ENCODE peak calls at places on chromosome 16, in seven cellular contexts. One of them, this sample, is unnamed.

GRCh38 chr16:80151706-80152073 is 389.1 kb upstream of the DYNLRB2 start:
- DNase-seq in AG04450: no peak
- DNase-seq in astrocyte of the spinal cord: no peak
- DNase-seq in progenitor cell of endocrine pancreas: no peak
- DNase-seq in dorsolateral prefrontal cortex: no peak
- DNase-seq in neural crest cell: no peak
- DNase-seq in fibroblast of lung: no peak
- DNase-seq in this sample: no peak

GRCh38 chr16:69565611-69566436 is at the start of gene NFAT5:
- DNase-seq in AG04450: peak; percentile 41
- DNase-seq in astrocyte of the spinal cord: peak; percentile 88
- DNase-seq in progenitor cell of endocrine pancreas: peak; percentile 89
- DNase-seq in dorsolateral prefrontal cortex: peak; percentile 87
- DNase-seq in neural crest cell: peak; percentile 96
- DNase-seq in fibroblast of lung: peak; percentile 81
- DNase-seq in this sample: peak; percentile 23

GRCh38 chr16:11297492-11298142 is 16.5 kb upstream of the PRM1 start:
- DNase-seq in AG04450: peak; percentile 33
- DNase-seq in astrocyte of the spinal cord: peak; percentile 73
- DNase-seq in progenitor cell of endocrine pancreas: peak; percentile 26
- DNase-seq in dorsolateral prefrontal cortex: peak; percentile 78
- DNase-seq in neural crest cell: no peak
- DNase-seq in fibroblast of lung: peak; percentile 82
- DNase-seq in this sample: peak; percentile 25

GRCh38 chr16:64846966-64847365 is 274.9 kb downstream of the CDH11 start:
- DNase-seq in AG04450: no peak
- DNase-seq in astrocyte of the spinal cord: no peak
- DNase-seq in progenitor cell of endocrine pancreas: no peak
- DNase-seq in dorsolateral prefrontal cortex: no peak
- DNase-seq in neural crest cell: no peak
- DNase-seq in fibroblast of lung: no peak
- DNase-seq in this sample: no peak

GRCh38 chr16:76265434-76266045 is 11.7 kb upstream of the CNTNAP4 start:
- DNase-seq in AG04450: peak; percentile 8
- DNase-seq in astrocyte of the spinal cord: peak; percentile 16
- DNase-seq in progenitor cell of endocrine pancreas: no peak
- DNase-seq in dorsolateral prefrontal cortex: no peak
- DNase-seq in neural crest cell: peak; percentile 64
- DNase-seq in fibroblast of lung: peak; percentile 30
- DNase-seq in this sample: no peak

GRCh38 chr16:46757339-46758050 is 9.4 kb upstream of the MYLK3 start:
- DNase-seq in AG04450: no peak
- DNase-seq in astrocyte of the spinal cord: no peak
- DNase-seq in progenitor cell of endocrine pancreas: no peak
- DNase-seq in dorsolateral prefrontal cortex: no peak
- DNase-seq in neural crest cell: no peak
- DNase-seq in fibroblast of lung: no peak
- DNase-seq in this sample: no peak

GRCh38 chr16:50747206-50747956 is 5.5 kb downstream of the CYLD start:
- DNase-seq in AG04450: no peak
- DNase-seq in astrocyte of the spinal cord: no peak
- DNase-seq in progenitor cell of endocrine pancreas: no peak
- DNase-seq in dorsolateral prefrontal cortex: no peak
- DNase-seq in neural crest cell: no peak
- DNase-seq in fibroblast of lung: peak; percentile 37
- DNase-seq in this sample: no peak

GRCh38 chr16:69501956-69502457 is 63.8 kb upstream of the NFAT5 start:
- DNase-seq in AG04450: no peak
- DNase-seq in astrocyte of the spinal cord: no peak
- DNase-seq in progenitor cell of endocrine pancreas: no peak
- DNase-seq in dorsolateral prefrontal cortex: no peak
- DNase-seq in neural crest cell: no peak
- DNase-seq in fibroblast of lung: no peak
- DNase-seq in this sample: no peak

GRCh38 chr16:68396481-68396880 is 51.8 kb downstream of the SMPD3 start:
- DNase-seq in AG04450: peak; percentile 16
- DNase-seq in astrocyte of the spinal cord: peak; percentile 35
- DNase-seq in progenitor cell of endocrine pancreas: peak; percentile 47
- DNase-seq in dorsolateral prefrontal cortex: no peak
- DNase-seq in neural crest cell: peak; percentile 16
- DNase-seq in fibroblast of lung: peak; percentile 51
- DNase-seq in this sample: peak; percentile 31

DNA sequence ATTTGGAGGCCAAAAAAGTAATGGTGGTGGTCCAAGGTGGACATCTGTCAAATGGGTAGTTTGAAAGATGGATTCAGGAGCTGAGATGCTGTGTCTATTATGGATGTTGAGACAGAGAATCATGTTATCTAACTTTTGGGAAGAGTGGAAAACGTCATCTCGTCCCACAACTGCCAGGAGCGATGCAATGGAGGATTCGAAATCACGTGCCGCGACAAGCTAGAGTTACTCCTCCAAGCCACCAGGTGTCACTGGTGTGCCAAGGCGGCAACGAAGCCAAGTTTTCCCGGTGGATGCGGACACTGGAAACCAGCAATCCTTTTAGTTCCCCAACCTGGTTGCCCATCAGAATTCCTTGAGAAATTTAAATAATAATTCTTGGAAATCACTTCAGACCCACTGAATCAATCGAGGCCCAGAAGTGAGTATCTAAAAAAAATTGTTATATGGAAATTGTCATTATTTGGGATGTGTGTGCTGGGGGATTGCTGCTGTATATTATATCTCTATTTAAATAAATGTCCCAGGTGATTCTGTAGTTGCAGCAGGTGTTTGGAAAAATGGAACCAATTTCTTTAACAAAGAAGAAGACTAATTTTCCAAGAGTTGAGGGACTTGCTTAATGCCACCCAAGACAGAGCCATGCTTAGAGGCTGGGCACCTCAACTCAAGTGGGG is 206.1 kb downstream of the HAPSTR1 start:
- DNase-seq in AG04450: no peak
- DNase-seq in astrocyte of the spinal cord: no peak
- DNase-seq in progenitor cell of endocrine pancreas: no peak
- DNase-seq in dorsolateral prefrontal cortex: peak; percentile 25
- DNase-seq in neural crest cell: peak; percentile 45
- DNase-seq in fibroblast of lung: no peak
- DNase-seq in this sample: no peak
- TF ChIP-seq CTCF in AG04450: no peak
- TF ChIP-seq CTCF in astrocyte of the spinal cord: peak; percentile 29
- TF ChIP-seq CTCF in progenitor cell of endocrine pancreas: peak; percentile 52
- TF ChIP-seq CTCF in dorsolateral prefrontal cortex: peak; percentile 61
- TF ChIP-seq CTCF in neural crest cell: peak; percentile 68
- TF ChIP-seq CTCF in fibroblast of lung: no peak
- TF ChIP-seq CTCF in this sample: peak; percentile 45

GRCh38 chr16:84749072-84749471 is 49.3 kb downstream of the USP10 start:
- DNase-seq in AG04450: no peak
- DNase-seq in astrocyte of the spinal cord: no peak
- DNase-seq in progenitor cell of endocrine pancreas: no peak
- DNase-seq in dorsolateral prefrontal cortex: no peak
- DNase-seq in neural crest cell: no peak
- DNase-seq in fibroblast of lung: no peak
- DNase-seq in this sample: no peak
- TF ChIP-seq CTCF in AG04450: peak; percentile 38
- TF ChIP-seq CTCF in astrocyte of the spinal cord: no peak
- TF ChIP-seq CTCF in progenitor cell of endocrine pancreas: no peak
- TF ChIP-seq CTCF in dorsolateral prefrontal cortex: no peak
- TF ChIP-seq CTCF in neural crest cell: no peak
- TF ChIP-seq CTCF in fibroblast of lung: no peak
- TF ChIP-seq CTCF in this sample: no peak

DNA sequence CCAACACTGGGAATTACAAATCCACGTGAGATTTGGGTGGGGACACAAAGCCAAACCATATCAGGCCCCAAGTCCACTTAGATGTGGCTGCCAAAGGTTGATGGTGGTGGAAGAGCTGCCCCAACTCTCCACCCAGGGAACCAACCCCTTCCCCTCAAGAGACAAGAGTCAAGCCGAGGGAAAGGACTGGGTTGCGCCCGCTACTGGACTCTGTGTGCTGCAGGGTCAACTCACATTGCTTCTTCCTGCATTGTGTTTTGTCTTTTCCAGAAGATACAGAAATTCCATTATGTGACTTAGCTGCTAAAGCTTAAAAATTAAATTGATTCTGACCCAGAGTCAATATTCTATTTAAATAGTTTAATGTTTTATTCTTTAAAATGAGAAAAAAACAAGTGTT is 58.5 kb downstream of the ADAMTS18 start:
- DNase-seq in AG04450: no peak
- DNase-seq in astrocyte of the spinal cord: no peak
- DNase-seq in progenitor cell of endocrine pancreas: no peak
- DNase-seq in dorsolateral prefrontal cortex: no peak
- DNase-seq in neural crest cell: no peak
- DNase-seq in fibroblast of lung: no peak
- DNase-seq in this sample: no peak
- TF ChIP-seq CTCF in AG04450: no peak
- TF ChIP-seq CTCF in astrocyte of the spinal cord: no peak
- TF ChIP-seq CTCF in progenitor cell of endocrine pancreas: no peak
- TF ChIP-seq CTCF in dorsolateral prefrontal cortex: no peak
- TF ChIP-seq CTCF in neural crest cell: no peak
- TF ChIP-seq CTCF in fibroblast of lung: no peak
- TF ChIP-seq CTCF in this sample: no peak

GRCh38 chr16:28974007-28974436 is 556 bp upstream of the SPNS1 start:
- DNase-seq in AG04450: peak; percentile 41
- DNase-seq in astrocyte of the spinal cord: peak; percentile 72
- DNase-seq in progenitor cell of endocrine pancreas: peak; percentile 34
- DNase-seq in dorsolateral prefrontal cortex: peak; percentile 71
- DNase-seq in neural crest cell: peak; percentile 57
- DNase-seq in fibroblast of lung: peak; percentile 74
- DNase-seq in this sample: peak; percentile 7
- TF ChIP-seq CTCF in AG04450: peak; percentile 92
- TF ChIP-seq CTCF in astrocyte of the spinal cord: peak; percentile 86
- TF ChIP-seq CTCF in progenitor cell of endocrine pancreas: peak; percentile 72
- TF ChIP-seq CTCF in dorsolateral prefrontal cortex: peak; percentile 58
- TF ChIP-seq CTCF in neural crest cell: peak; percentile 72
- TF ChIP-seq CTCF in fibroblast of lung: peak; percentile 88
- TF ChIP-seq CTCF in this sample: peak; percentile 82

GRCh38 chr16:4840984-4841383 is 6.1 kb downstream of the GLYR1 start:
- DNase-seq in AG04450: no peak
- DNase-seq in astrocyte of the spinal cord: no peak
- DNase-seq in progenitor cell of endocrine pancreas: no peak
- DNase-seq in dorsolateral prefrontal cortex: no peak
- DNase-seq in neural crest cell: no peak
- DNase-seq in fibroblast of lung: no peak
- DNase-seq in this sample: no peak

GRCh38 chr16:4847774-4848587 is 700 bp downstream of the UBN1 start:
- DNase-seq in AG04450: no peak
- DNase-seq in astrocyte of the spinal cord: peak; percentile 57
- DNase-seq in progenitor cell of endocrine pancreas: peak; percentile 20
- DNase-seq in dorsolateral prefrontal cortex: peak; percentile 16
- DNase-seq in neural crest cell: peak; percentile 19
- DNase-seq in fibroblast of lung: peak; percentile 65
- DNase-seq in this sample: peak; percentile 8

GRCh38 chr16:4850211-4850610 is 2.9 kb downstream of the UBN1 start:
- DNase-seq in AG04450: no peak
- DNase-seq in astrocyte of the spinal cord: no peak
- DNase-seq in progenitor cell of endocrine pancreas: no peak
- DNase-seq in dorsolateral prefrontal cortex: no peak
- DNase-seq in neural crest cell: no peak
- DNase-seq in fibroblast of lung: peak; percentile 5
- DNase-seq in this sample: no peak

GRCh38 chr16:4846901-4847773 is at the start of the genes GLYR1 and UBN1:
- DNase-seq in AG04450: peak; percentile 82
- DNase-seq in astrocyte of the spinal cord: peak; percentile 97
- DNase-seq in progenitor cell of endocrine pancreas: peak; percentile 99
- DNase-seq in dorsolateral prefrontal cortex: peak; percentile 97
- DNase-seq in neural crest cell: peak; percentile 100
- DNase-seq in fibroblast of lung: peak; percentile 95
- DNase-seq in this sample: peak; percentile 74

DNA sequence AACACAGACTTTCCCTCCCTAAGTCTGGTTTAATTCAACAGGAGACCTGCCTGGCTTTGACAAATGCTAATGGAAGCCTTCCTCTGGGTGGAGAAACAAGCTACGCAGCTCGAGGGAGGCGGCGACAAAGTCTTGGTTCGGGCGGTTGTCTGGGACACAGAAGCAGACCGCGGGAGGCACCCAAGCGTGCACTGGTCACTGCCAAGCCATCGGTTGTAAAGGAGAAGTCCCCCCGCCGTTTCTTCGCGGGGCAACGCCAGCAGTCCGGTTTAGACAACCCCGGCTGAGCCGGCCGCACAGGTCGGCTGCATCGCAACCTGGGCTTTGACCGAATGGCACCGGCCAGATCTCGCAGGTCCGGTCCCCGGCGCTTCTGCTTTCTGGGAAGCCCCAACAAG is 586 bp downstream of the GLYR1 start:
- DNase-seq in AG04450: no peak
- DNase-seq in astrocyte of the spinal cord: peak; percentile 56
- DNase-seq in progenitor cell of endocrine pancreas: peak; percentile 32
- DNase-seq in dorsolateral prefrontal cortex: peak; percentile 67
- DNase-seq in neural crest cell: peak; percentile 16
- DNase-seq in fibroblast of lung: peak; percentile 53
- DNase-seq in this sample: peak; percentile 23
- TF ChIP-seq CTCF in AG04450: no peak
- TF ChIP-seq CTCF in astrocyte of the spinal cord: no peak
- TF ChIP-seq CTCF in progenitor cell of endocrine pancreas: no peak
- TF ChIP-seq CTCF in dorsolateral prefrontal cortex: no peak
- TF ChIP-seq CTCF in neural crest cell: no peak
- TF ChIP-seq CTCF in fibroblast of lung: no peak
- TF ChIP-seq CTCF in this sample: no peak

DNA sequence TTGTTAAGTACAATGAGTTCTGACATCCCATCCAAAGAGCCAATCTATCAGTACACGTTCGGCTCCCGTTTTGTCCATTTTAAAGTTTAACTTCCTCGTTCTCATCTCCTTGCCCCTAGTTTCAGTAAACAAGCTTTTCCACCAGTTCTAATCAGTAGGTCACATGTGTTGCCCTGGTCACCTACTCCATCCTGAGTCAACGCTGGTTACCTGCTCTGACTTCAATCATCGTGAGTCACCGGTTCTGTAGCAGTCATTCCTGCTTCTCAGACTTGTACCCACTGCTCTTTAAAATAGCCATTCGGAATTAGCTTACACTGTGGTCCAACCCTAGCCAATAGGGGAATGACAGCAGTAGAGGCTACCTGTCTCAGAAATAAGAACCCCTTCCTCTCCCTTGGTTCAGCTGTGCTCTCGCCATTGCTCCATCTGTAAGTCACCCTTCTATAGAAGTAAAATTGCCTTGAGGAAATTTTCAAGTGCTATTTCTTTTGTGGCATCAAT is 191.0 kb downstream of the CPPED1 start:
- DNase-seq in AG04450: no peak
- DNase-seq in astrocyte of the spinal cord: no peak
- DNase-seq in progenitor cell of endocrine pancreas: no peak
- DNase-seq in dorsolateral prefrontal cortex: no peak
- DNase-seq in neural crest cell: no peak
- DNase-seq in fibroblast of lung: no peak
- DNase-seq in this sample: no peak
- TF ChIP-seq CTCF in AG04450: no peak
- TF ChIP-seq CTCF in astrocyte of the spinal cord: no peak
- TF ChIP-seq CTCF in progenitor cell of endocrine pancreas: no peak
- TF ChIP-seq CTCF in dorsolateral prefrontal cortex: no peak
- TF ChIP-seq CTCF in neural crest cell: no peak
- TF ChIP-seq CTCF in fibroblast of lung: no peak
- TF ChIP-seq CTCF in this sample: no peak

GRCh38 chr16:35391328-35391727 is 1931.9 kb downstream of the TP53TG3F start:
- DNase-seq in AG04450: no peak
- DNase-seq in astrocyte of the spinal cord: peak; percentile 10
- DNase-seq in progenitor cell of endocrine pancreas: no peak
- DNase-seq in dorsolateral prefrontal cortex: peak; percentile 36
- DNase-seq in neural crest cell: no peak
- DNase-seq in fibroblast of lung: peak; percentile 8
- DNase-seq in this sample: peak; percentile 3
- TF ChIP-seq CTCF in AG04450: peak; percentile 23
- TF ChIP-seq CTCF in astrocyte of the spinal cord: peak; percentile 51
- TF ChIP-seq CTCF in progenitor cell of endocrine pancreas: peak; percentile 16
- TF ChIP-seq CTCF in dorsolateral prefrontal cortex: peak; percentile 27
- TF ChIP-seq CTCF in neural crest cell: peak; percentile 54
- TF ChIP-seq CTCF in fibroblast of lung: peak; percentile 37
- TF ChIP-seq CTCF in this sample: peak; percentile 60

GRCh38 chr16:89829630-89830437 is 1.6 kb downstream of the SPIRE2 start:
- DNase-seq in AG04450: no peak
- DNase-seq in astrocyte of the spinal cord: no peak
- DNase-seq in progenitor cell of endocrine pancreas: no peak
- DNase-seq in dorsolateral prefrontal cortex: no peak
- DNase-seq in neural crest cell: no peak
- DNase-seq in fibroblast of lung: no peak
- DNase-seq in this sample: no peak
- TF ChIP-seq CTCF in AG04450: no peak
- TF ChIP-seq CTCF in astrocyte of the spinal cord: no peak
- TF ChIP-seq CTCF in progenitor cell of endocrine pancreas: no peak
- TF ChIP-seq CTCF in dorsolateral prefrontal cortex: no peak
- TF ChIP-seq CTCF in neural crest cell: no peak
- TF ChIP-seq CTCF in fibroblast of lung: no peak
- TF ChIP-seq CTCF in this sample: no peak

This sample was measured in AG09309.